ENCODE peak calls at places on chromosomes 4 and X, in eight cellular contexts. J, B, L, V, S, E, C and A are unnamed samples.

GRCh38 chrX:129773649-129774458 is 5.9 kb upstream of the SASH3 start:
- DNase-seq in B (no peak), J (no peak), C (no peak), L (no peak), S (no peak), V (no peak), E (no peak), A (no peak)

GRCh38 chr4:2246384-2247127 is 4.6 kb upstream of the HAUS3 start:
- DNase-seq in C (no peak), J (no peak), L (no peak), E (no peak), B (no peak), V (no peak), S (no peak), A (no peak)

GRCh38 chr4:113327513-113327912 is 278.1 kb downstream of the ANK2 start:
- DNase-seq in S (no peak), E (no peak), C (no peak), J (no peak), V (no peak), B (no peak), L (no peak), A (no peak)

GRCh38 chr4:16443504-16444088 is 217.3 kb upstream of the TAPT1 start:
- DNase-seq in S (no peak), J (no peak), B (peak), V (no peak), C (no peak), E (no peak), L (no peak), A (no peak)

GRCh38 chrX:123626962-123627361 is 105.9 kb downstream of the THOC2 start:
- DNase-seq in J (no peak), E (no peak), V (no peak), B (no peak), L (no peak), S (no peak), C (no peak), A (no peak)

GRCh38 chrX:7514871-7515599 is 327.9 kb upstream of the VCX start:
- DNase-seq in V (no peak), E (no peak), S (no peak), C (no peak), L (peak), B (no peak), J (no peak), A (no peak)

GRCh38 chr4:86452323-86452995 is 92.6 kb upstream of the MAPK10 start:
- DNase-seq in S (no peak), E (no peak), B (no peak), J (no peak), C (no peak), L (no peak), V (peak), A (no peak)

GRCh38 chr4:17492058-17492741 is 19.7 kb downstream of the QDPR start:
- DNase-seq in B (no peak), E (no peak), L (no peak), J (no peak), V (no peak), C (no peak), S (no peak), A (no peak)

GRCh38 chrX:8657883-8658282 is 74.1 kb downstream of the ANOS1 start:
- DNase-seq in C (no peak), V (no peak), L (no peak), J (no peak), E (no peak), S (no peak), B (no peak), A (no peak)

GRCh38 chrX:71533850-71534515 is 1.1 kb downstream of the OGT start:
- DNase-seq in B (peak), V (peak), C (no peak), J (peak), L (peak), S (peak), E (no peak), A (peak)

GRCh38 chr4:45147866-45148265 is 421.5 kb upstream of the GNPDA2 start:
- DNase-seq in L (no peak), E (no peak), S (no peak), V (no peak), J (no peak), C (no peak), B (no peak), A (no peak)

GRCh38 chr4:27084685-27085356 is 224.2 kb downstream of the STIM2 start:
- DNase-seq in S (no peak), V (no peak), J (no peak), L (no peak), E (no peak), C (no peak), B (no peak), A (peak)

GRCh38 chrX:80511969-80512760 is 91.9 kb downstream of the TENT5D start:
- DNase-seq in C (no peak), J (no peak), E (no peak), V (no peak), B (no peak), S (no peak), L (no peak), A (no peak)

GRCh38 chrX:49892552-49892951 is 13.3 kb downstream of the USP27X start:
- DNase-seq in B (no peak), C (no peak), V (no peak), J (no peak), E (no peak), S (no peak), L (no peak), A (no peak)

DNA sequence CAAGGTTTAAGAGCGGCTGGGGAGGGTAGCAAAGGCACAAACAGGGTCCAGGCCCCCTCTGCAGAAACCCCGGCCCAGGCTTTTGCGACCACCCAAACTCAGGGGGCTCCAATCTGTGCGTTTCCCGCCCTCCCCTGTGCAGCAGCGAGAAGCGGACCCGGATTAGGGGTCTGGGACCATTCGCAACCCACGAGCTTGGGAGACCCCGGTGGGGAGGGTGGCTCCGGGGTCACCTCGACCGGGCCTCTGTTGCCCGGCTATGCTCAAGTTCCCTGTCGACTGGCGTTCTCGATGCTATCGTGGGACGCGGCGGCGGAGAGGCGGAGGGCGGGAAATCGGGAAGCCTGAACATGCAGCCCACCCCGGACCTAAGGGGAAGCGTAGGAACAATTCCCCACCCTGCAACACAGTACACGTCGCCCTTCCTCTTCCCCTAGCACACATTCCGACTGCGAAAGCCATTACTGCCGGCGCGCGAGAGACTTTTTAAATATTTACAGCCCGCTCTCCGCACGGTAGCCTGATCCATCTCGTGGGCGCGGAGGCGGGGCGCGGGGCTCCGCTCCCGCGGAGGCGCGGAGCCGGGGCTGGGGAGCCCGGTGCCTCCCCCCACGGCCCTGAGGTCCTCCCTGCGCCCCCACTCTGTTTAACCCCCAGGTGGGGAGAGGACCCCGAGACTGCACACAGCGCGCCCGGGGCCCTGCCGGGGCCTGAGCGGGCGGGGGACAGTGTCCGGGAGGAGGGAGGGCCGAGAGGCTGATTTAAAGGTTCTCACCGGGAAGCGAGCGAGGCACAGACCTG is 48.1 kb upstream of the BCOR start:
- DNase-seq in L (no peak), C (no peak), J (no peak), S (no peak), E (no peak), B (peak), V (no peak), A (no peak)
- H3K4me3 ChIP-seq in L (peak), C (peak), J (no peak), S (peak), E (peak), B (peak), V (peak), A (peak)

GRCh38 chr4:77003400-77003799 is 53.8 kb downstream of the SEPTIN11 start:
- DNase-seq in C (no peak), B (no peak), V (no peak), J (no peak), L (no peak), E (no peak), S (no peak), A (no peak)

GRCh38 chr4:77007358-77008230 is 58.0 kb downstream of the SEPTIN11 start:
- DNase-seq in L (no peak), C (no peak), S (peak), E (no peak), J (peak), V (no peak), B (no peak), A (no peak)

GRCh38 chr4:77010841-77011354 is 61.3 kb downstream of the SEPTIN11 start:
- DNase-seq in S (no peak), J (no peak), E (no peak), C (no peak), L (no peak), B (no peak), V (no peak), A (no peak)

GRCh38 chr4:77009511-77010120 is 60.1 kb downstream of the SEPTIN11 start:
- DNase-seq in J (no peak), V (no peak), B (no peak), C (no peak), L (no peak), E (no peak), S (no peak), A (no peak)

GRCh38 chr4:77006753-77007355 is 57.3 kb downstream of the SEPTIN11 start:
- DNase-seq in V (no peak), C (no peak), L (no peak), J (no peak), B (no peak), S (no peak), E (no peak), A (no peak)
- H3K27ac ChIP-seq in V (no peak), C (no peak), L (no peak), J (peak), B (no peak), S (peak), E (peak), A (no peak)

GRCh38 chr4:6295495-6295894 is 25.8 kb downstream of the WFS1 start:
- DNase-seq in V (no peak), C (no peak), S (no peak), J (no peak), L (no peak), B (no peak), E (no peak), A (no peak)
- TF ChIP-seq CTCF in V (no peak), C (no peak), S (no peak), J (no peak), L (no peak), B (no peak), E (no peak), A (no peak)

DNA sequence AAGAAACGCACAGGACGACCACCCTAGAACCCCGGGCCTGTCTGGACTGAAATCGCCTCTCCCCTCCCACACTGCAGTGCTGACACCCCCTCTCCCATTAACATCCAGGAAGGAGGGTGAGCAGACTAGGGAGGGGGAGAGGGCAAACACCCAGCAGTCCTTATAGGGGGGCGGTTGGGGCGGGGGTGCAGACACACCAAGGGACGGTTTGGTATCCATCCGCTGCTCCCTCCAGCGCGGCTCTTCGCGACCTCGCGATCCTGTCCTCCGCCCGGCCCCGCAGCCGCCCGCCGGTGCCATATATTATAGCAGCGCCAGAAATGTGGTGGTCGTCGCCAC is 411 bp upstream of the GPRASP1 start:
- DNase-seq in E (no peak), L (no peak), J (no peak), B (no peak), C (no peak), V (no peak), S (no peak), A (no peak)
- H3K4me3 ChIP-seq in E (peak), L (peak), J (peak), B (no peak), C (peak), V (peak), S (peak), A (peak)

DNA sequence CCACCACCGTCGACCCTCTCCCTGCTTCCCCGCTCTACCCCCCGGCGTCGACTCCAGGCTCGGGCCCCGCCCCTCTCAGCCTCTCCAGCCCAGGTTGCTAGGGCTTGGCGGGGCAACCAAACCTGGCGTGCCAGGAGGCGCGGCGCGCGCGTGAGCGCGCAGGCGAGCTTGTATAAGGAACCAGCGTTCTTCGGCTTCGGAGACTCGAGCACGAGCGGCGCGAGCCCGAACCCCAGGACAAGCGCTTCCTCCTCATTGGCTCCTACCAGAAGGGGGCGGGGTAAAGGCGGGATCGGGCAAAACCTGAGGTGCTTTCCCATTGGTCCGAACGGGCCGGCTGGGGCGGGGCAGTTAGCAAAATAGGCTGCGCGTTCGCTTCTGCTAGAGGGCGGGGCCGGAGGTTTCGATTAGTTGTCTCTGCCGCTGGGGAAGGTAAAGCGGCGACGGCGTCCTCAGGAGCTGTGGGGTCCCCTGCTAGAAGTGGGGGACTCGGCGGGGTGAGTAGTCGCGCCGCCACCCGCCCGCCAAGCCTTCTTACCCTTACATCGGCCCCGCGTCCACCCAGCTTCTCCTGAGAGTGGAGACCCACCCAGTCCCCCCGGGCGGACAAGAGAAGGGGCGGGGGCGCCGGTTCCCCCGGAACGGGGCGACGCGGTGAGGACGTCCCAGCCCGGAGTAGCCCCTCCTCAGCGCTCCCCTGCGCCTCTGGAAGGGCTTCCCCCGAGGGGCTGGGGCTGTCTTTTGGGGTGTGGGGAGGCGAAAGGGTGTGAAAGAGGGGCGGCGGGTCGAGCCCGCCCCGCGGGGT is at the start of gene CDKL5:
- DNase-seq in V (peak), S (peak), L (peak), B (peak), C (peak), J (peak), E (peak), A (peak)
- H3K27ac ChIP-seq in V (peak), S (peak), L (peak), B (peak), C (no peak), J (peak), E (peak), A (peak)

GRCh38 chr4:148354186-148354585 is 88.0 kb downstream of the NR3C2 start:
- DNase-seq in V (no peak), B (no peak), J (no peak), E (no peak), S (no peak), C (no peak), L (no peak), A (no peak)

GRCh38 chr4:148349153-148349552 is 93.1 kb downstream of the NR3C2 start:
- DNase-seq in V (no peak), C (no peak), S (no peak), J (no peak), L (no peak), B (no peak), E (no peak), A (no peak)

GRCh38 chr4:148355442-148356123 is 86.6 kb downstream of the NR3C2 start:
- DNase-seq in B (no peak), C (no peak), S (no peak), E (no peak), L (no peak), J (no peak), V (peak), A (no peak)

GRCh38 chr4:148353571-148353970 is 88.6 kb downstream of the NR3C2 start:
- DNase-seq in S (no peak), V (no peak), L (no peak), J (no peak), E (no peak), C (no peak), B (no peak), A (no peak)
- TF ChIP-seq CTCF in S (no peak), V (no peak), L (no peak), J (no peak), E (no peak), C (no peak), B (no peak), A (no peak)

GRCh38 chr4:185020293-185020808 is 2.1 kb downstream of the HELT start:
- DNase-seq in J (no peak), E (no peak), S (no peak), L (no peak), B (no peak), C (no peak), V (no peak), A (no peak)

GRCh38 chr4:185016946-185017797 is 1.1 kb upstream of the HELT start:
- DNase-seq in J (no peak), C (no peak), B (no peak), V (no peak), L (no peak), S (no peak), E (no peak), A (no peak)

GRCh38 chr4:185019451-185020292 is 1.4 kb downstream of the HELT start:
- DNase-seq in S (no peak), J (no peak), V (no peak), L (no peak), B (no peak), C (no peak), E (no peak), A (no peak)

GRCh38 chr4:185017964-185018772 is at the start of gene HELT:
- DNase-seq in V (no peak), E (no peak), C (no peak), S (no peak), L (no peak), J (no peak), B (no peak), A (no peak)

GRCh38 chr4:185018834-185019450 is 652 bp downstream of the HELT start:
- DNase-seq in S (peak), V (no peak), C (no peak), B (no peak), E (no peak), L (no peak), J (peak), A (no peak)
- H3K4me3 ChIP-seq in S (no peak), V (no peak), C (peak), B (no peak), E (no peak), L (no peak), J (no peak), A (peak)

DNA sequence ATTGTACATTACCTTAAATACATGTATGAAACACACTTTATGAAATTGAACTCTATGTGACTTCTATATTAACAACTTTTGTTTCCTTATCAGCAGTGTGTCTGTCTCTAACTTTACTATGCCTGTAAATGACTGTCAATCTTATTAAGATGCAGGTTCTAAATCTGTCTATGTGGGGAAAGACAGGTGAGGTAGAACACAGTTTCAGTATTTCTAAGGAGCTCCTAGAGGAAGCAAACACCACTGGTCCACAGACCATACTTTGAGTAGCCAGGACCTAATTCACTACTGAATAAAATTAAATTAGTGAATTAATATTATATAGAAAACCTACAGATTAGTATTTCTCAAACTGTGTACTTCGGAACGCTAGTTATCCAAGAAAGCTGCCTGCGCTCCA is 133.9 kb upstream of the CPEB2 start:
- DNase-seq in L (no peak), E (no peak), J (no peak), B (no peak), S (no peak), V (no peak), C (no peak), A (no peak)
- H3K27ac ChIP-seq in L (no peak), E (no peak), J (no peak), B (no peak), S (no peak), V (no peak), C (no peak), A (no peak)

GRCh38 chrX:121308276-121308805 is 260.9 kb downstream of the GLUD2 start:
- DNase-seq in L (no peak), E (no peak), V (no peak), J (no peak), C (no peak), B (peak), S (peak), A (peak)
- TF ChIP-seq CTCF in L (no peak), E (peak), V (peak), J (peak), C (peak), B (peak), S (peak), A (peak)